ENCODE peak calls at places on chromosomes 7 and 10, in five cellular contexts. D is fibroblast of the aortic adventitia; Q is activated T-cell treated with anti-CD3 and anti-CD28 coated beads for 4 hours; X is KG1; K is stimulated activated CD4-positive, alpha-beta T cell treated with anti-CD3 and anti-CD28 coated beads, Interleukin-4, amount 100 ng/mL, for 24 hours. E is an unnamed sample.

GRCh38 chr7:50416509-50417299 is 33.4 kb downstream of the FIGNL1 start:
- DNase-seq in X (peak; percentile 19), Q (no peak), D (no peak), K (no peak), E (no peak)

GRCh38 chr7:114759347-114760062 is 162.4 kb upstream of the MDFIC start:
- DNase-seq in K (no peak), Q (no peak), D (peak; percentile 13), X (no peak), E (no peak)

GRCh38 chr10:21494221-21495001 is 31.1 kb downstream of the SKIDA1 start:
- DNase-seq in D (no peak), Q (no peak), K (peak; percentile 7), X (no peak), E (no peak)

GRCh38 chr7:144717720-144718119 is 118.1 kb downstream of the TPK1 start:
- DNase-seq in D (no peak), Q (no peak), K (no peak), X (no peak), E (no peak)

GRCh38 chr7:1694981-1695511 is 25.0 kb downstream of the ELFN1 start:
- DNase-seq in X (no peak), D (no peak), K (no peak), Q (no peak), E (no peak)

GRCh38 chr7:19069842-19070241 is 47.6 kb downstream of the TWIST1 start:
- DNase-seq in X (no peak), D (peak; percentile 33), Q (no peak), K (no peak), E (no peak)

GRCh38 chr10:122435212-122435827 is 19.1 kb upstream of the ARMS2 start:
- DNase-seq in X (peak; percentile 17), D (peak; percentile 75), Q (no peak), K (no peak), E (no peak)

GRCh38 chr7:123154231-123154860 is 45.4 kb downstream of the SLC13A1 start:
- DNase-seq in K (peak; percentile 26), X (peak; percentile 11), Q (peak; percentile 3), D (peak; percentile 83), E (peak; percentile 42)

GRCh38 chr10:94193466-94193924 is 169.2 kb downstream of the NOC3L start:
- DNase-seq in D (peak; percentile 95), Q (no peak), X (no peak), K (no peak), E (no peak)